ENCODE peak calls at places on chromosome 1, in ten cellular contexts. E is CD8-positive, alpha-beta T cell; F is esophagus squamous epithelium; L is tibial artery; H is kidney; R is hepatocyte; I is OCI-LY7; U is CD8-positive, alpha-beta memory T cell; C is endodermal cell; O is sigmoid colon. Y is an unnamed sample. For H3K4me1, the result is how much of the 10 kb centered on the place peaks cover.

GRCh38 chr1:15526490-15527339 is at the start of gene DNAJC16:
- DNase-seq in E (peak), F (peak), L (peak), H (peak), R (peak), I (peak), U (peak), C (peak), O (peak), Y (peak)

GRCh38 chr1:231094421-231094820 is 54.4 kb upstream of the FAM89A start:
- DNase-seq in E (no peak), F (no peak), L (no peak), H (no peak), R (no peak), I (no peak), U (no peak), C (no peak), O (no peak), Y (no peak)

GRCh38 chr1:157181790-157182189 is 43.6 kb upstream of the ETV3 start:
- DNase-seq in E (no peak), F (no peak), L (peak), H (no peak), R (no peak), I (no peak), U (no peak), C (no peak), O (no peak), Y (peak)

GRCh38 chr1:1069061-1069710 is 4.9 kb downstream of the RNF223 start:
- DNase-seq in E (peak), F (no peak), L (no peak), H (peak), R (peak), I (peak), U (peak), C (peak), O (no peak), Y (peak)

GRCh38 chr1:33655496-33655895 is 183.1 kb downstream of the ZSCAN20 start:
- DNase-seq in E (no peak), F (no peak), L (no peak), H (no peak), R (no peak), I (no peak), U (no peak), C (peak), O (no peak), Y (no peak)

GRCh38 chr1:39105841-39106765 is 80.0 kb downstream of the NDUFS5 start:
- DNase-seq in E (no peak), F (no peak), L (peak), H (peak), R (peak), I (no peak), U (peak), C (peak), O (peak), Y (peak)

GRCh38 chr1:190759807-190760206 is 282.1 kb upstream of the BRINP3 start:
- DNase-seq in E (no peak), F (no peak), L (no peak), H (no peak), R (no peak), I (no peak), U (no peak), C (no peak), O (no peak), Y (no peak)

GRCh38 chr1:165616054-165616612 is 14.9 kb upstream of the MGST3 start:
- DNase-seq in E (no peak), F (no peak), L (no peak), H (no peak), R (no peak), I (no peak), U (no peak), C (no peak), O (no peak), Y (no peak)

GRCh38 chr1:48670234-48671020 is 106.3 kb downstream of the BEND5 start:
- DNase-seq in E (no peak), F (no peak), L (no peak), H (no peak), R (no peak), I (no peak), U (no peak), C (no peak), O (no peak), Y (no peak)

GRCh38 chr1:168923521-168924136 is 182.9 kb upstream of the ATP1B1 start:
- DNase-seq in E (no peak), F (no peak), L (no peak), H (no peak), R (no peak), I (no peak), U (no peak), C (no peak), O (no peak), Y (no peak)

GRCh38 chr1:56617141-56617540 is 28.0 kb upstream of the PRKAA2 start:
- DNase-seq in E (no peak), F (no peak), L (no peak), H (no peak), R (no peak), I (no peak), U (no peak), C (no peak), O (no peak), Y (no peak)

GRCh38 chr1:188689542-188689941 is 1788.1 kb downstream of the BRINP3 start:
- DNase-seq in E (no peak), F (no peak), L (no peak), H (no peak), R (no peak), I (no peak), U (no peak), C (no peak), O (no peak), Y (no peak)

GRCh38 chr1:234953655-234954420 is 174.8 kb downstream of the TOMM20 start:
- DNase-seq in E (no peak), F (no peak), L (no peak), H (no peak), R (no peak), I (no peak), U (no peak), C (no peak), O (peak), Y (no peak)

GRCh38 chr1:6209661-6210605 is 4.0 kb downstream of the RNF207 start:
- DNase-seq in E (no peak), F (no peak), L (no peak), H (peak), R (no peak), I (peak), U (no peak), C (peak), O (no peak), Y (peak)

GRCh38 chr1:121519042-121519755 is 334.4 kb downstream of the SRGAP2C start:
- DNase-seq in E (peak), F (no peak), L (no peak), H (peak), R (peak), I (peak), U (peak), C (peak), O (peak), Y (peak)

GRCh38 chr1:37315236-37315870 is 159.0 kb upstream of the ZC3H12A start:
- DNase-seq in E (no peak), F (no peak), L (no peak), H (no peak), R (no peak), I (no peak), U (no peak), C (peak), O (no peak), Y (no peak)

DNA sequence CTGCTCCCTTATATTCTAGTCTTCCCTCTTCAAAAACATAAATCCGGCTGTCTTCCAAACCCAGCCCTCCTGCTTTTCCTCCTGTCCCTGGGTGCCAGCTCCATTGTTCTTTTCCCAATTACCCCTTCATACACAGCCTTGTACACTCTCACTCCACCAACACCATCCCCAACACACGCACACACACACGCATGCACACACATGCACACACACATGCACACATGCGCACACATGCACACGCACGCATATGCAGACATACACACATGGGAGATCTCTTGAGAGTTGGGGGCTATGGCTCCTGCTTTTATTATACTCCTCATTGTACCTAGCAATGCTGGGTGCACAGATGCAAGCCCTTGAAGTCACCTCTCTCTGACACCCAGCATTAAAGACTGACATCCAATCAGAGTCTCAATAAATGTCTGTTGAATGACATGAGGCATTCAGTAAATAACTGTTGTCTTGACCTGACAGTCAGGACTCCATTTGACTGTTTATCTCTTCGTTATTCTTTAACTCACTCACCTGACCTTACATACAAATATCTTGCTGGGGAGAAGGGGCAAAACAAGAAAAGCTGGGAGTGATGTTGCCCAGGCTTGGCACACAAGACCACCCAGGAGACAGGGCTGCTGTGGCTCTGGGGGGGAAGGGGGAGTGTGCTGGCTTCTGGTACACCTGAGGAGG is 16.0 kb downstream of the ABCA4 start:
- DNase-seq in E (no peak), F (no peak), L (no peak), H (no peak), R (no peak), I (no peak), U (no peak), C (peak), O (no peak), Y (no peak)
- H3K4me1 ChIP-seq in E (under half), F (under half), L (under half), H (under half), R (under half), I (under half), U (under half), C (under half), O (under half), Y (under half)

DNA sequence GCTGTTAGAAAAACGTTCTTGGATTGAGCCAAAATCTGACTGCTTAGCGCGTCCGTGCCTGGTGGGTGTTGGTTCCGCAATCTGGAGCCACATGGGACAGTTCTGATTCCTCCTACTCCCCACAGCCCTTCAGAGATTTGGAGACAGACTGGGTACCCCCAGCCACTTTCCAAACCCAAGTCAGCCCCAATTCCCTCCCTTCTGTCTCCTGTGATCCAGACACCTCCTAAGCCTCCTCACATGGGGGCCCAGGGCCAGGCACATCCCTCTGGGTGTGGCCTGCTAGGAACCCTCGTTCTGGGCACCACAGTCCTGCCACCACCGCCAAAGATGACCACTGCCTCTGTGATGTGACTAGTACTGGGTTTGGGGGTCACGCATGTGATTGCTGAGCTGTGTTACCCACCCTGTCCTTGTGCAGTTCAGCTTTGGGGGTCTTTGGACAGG is 4.8 kb downstream of the PLA2G5 start:
- DNase-seq in E (peak), F (no peak), L (no peak), H (no peak), R (no peak), I (no peak), U (no peak), C (no peak), O (peak), Y (no peak)
- H3K27ac ChIP-seq in E (no peak), F (no peak), L (no peak), H (no peak), R (no peak), I (no peak), U (no peak), C (no peak), O (peak), Y (peak)

GRCh38 chr1:221994939-221995338 is 253.1 kb upstream of the DUSP10 start:
- DNase-seq in E (no peak), F (no peak), L (no peak), H (no peak), R (no peak), I (no peak), U (no peak), C (no peak), O (no peak), Y (peak)
- H3K4me1 ChIP-seq in E (under half), F (under half), L (under half), H (under half), R (under half), I (under half), U (under half), C (under half), O (under half), Y (half or more)

DNA sequence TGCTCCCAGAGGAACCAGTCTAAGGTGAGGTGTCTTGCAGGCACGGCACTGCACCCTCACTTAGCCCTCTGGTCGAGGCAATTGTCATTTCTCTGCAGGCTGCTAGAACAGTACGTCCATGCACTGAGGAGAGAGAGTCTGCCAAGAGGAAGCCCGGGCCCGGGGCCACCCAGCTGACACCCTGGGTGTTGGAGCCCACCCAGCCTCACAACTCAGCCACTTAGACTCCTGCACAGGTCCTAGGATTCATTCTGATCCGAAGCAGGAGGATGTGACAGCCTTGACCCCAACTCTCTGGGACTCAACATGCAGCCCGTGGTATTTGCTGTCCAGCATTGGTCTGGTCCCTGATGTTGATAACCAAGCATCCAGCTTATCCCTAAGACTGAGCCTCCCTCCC is 111.9 kb downstream of the ADSS2 start:
- DNase-seq in E (no peak), F (no peak), L (no peak), H (no peak), R (no peak), I (no peak), U (no peak), C (peak), O (no peak), Y (no peak)
- H3K27ac ChIP-seq in E (no peak), F (no peak), L (no peak), H (no peak), R (no peak), I (no peak), U (no peak), C (peak), O (no peak), Y (no peak)

GRCh38 chr1:2269922-2270259 is 41.8 kb downstream of the SKI start:
- DNase-seq in E (no peak), F (no peak), L (no peak), H (no peak), R (no peak), I (no peak), U (no peak), C (no peak), O (no peak), Y (no peak)
- H3K4me1 ChIP-seq in E (half or more), F (half or more), L (under half), H (half or more), R (under half), I (under half), U (half or more), C (under half), O (under half), Y (under half)

Y was measured in osteoblast.